ENCODE peak calls at places on chromosomes 3 and 15, in six cellular contexts. F is SJSA1; N is breast epithelium; U is CD4-positive, CD25-positive, alpha-beta regulatory T cell; P is HCT116; E is effector memory CD4-positive, alpha-beta T cell. W is an unnamed sample.
A peak's percentile ranks its signal among the peaks of the same experiment; 100 is the strongest.

GRCh38 chr3:124824286-124824915 is 62.8 kb downstream of the ITGB5 start:
- DNase-seq in U (no peak), F (no peak), E (no peak), P (no peak), N (no peak), W (no peak)

GRCh38 chr3:84983490-84983889 is 24.7 kb downstream of the CADM2 start:
- DNase-seq in E (no peak), F (no peak), U (no peak), N (no peak), P (no peak), W (no peak)

GRCh38 chr3:179672918-179673317 is 20.1 kb downstream of the USP13 start:
- DNase-seq in U (no peak), N (no peak), F (no peak), P (no peak), E (no peak), W (no peak)

GRCh38 chr3:65575376-65575840 is 463.3 kb downstream of the MAGI1 start:
- DNase-seq in U (no peak), P (no peak), F (no peak), E (no peak), N (no peak), W (no peak)

GRCh38 chr3:115628075-115628412 is 4.7 kb downstream of the GAP43 start:
- DNase-seq in N (no peak), E (no peak), U (no peak), F (no peak), P (no peak), W (no peak)

GRCh38 chr3:119625451-119626153 is 27.9 kb downstream of the PLA1A start:
- DNase-seq in F (no peak), N (no peak), P (no peak), E (no peak), U (no peak), W (no peak)

GRCh38 chr15:31327674-31328424 is 1.2 kb downstream of the KLF13 start:
- DNase-seq in U (peak; percentile 87), E (peak; percentile 77), F (no peak), N (peak; percentile 41), P (no peak), W (no peak)

GRCh38 chr15:40258544-40258943 is 19.7 kb downstream of the PAK6 start:
- DNase-seq in E (no peak), U (no peak), N (no peak), P (no peak), F (no peak), W (no peak)

GRCh38 chr3:150050510-150050909 is 79.8 kb upstream of the PFN2 start:
- DNase-seq in P (no peak), F (no peak), E (no peak), U (no peak), N (no peak), W (no peak)

GRCh38 chr3:72255191-72255590 is 470.2 kb upstream of the PROK2 start:
- DNase-seq in U (no peak), F (no peak), P (no peak), E (no peak), N (peak; percentile 82), W (no peak)

GRCh38 chr3:146504546-146505197 is 35.3 kb upstream of the PLSCR2 start:
- DNase-seq in P (peak; percentile 33), N (no peak), E (no peak), U (no peak), F (no peak), W (peak; percentile 45)

GRCh38 chr3:167057586-167057985 is 322.5 kb downstream of the ZBBX start:
- DNase-seq in U (no peak), P (no peak), F (no peak), N (no peak), E (no peak), W (no peak)

GRCh38 chr3:104669083-104669482 is 697.6 kb upstream of the ALCAM start:
- DNase-seq in P (no peak), F (no peak), U (no peak), E (no peak), N (no peak), W (no peak)

GRCh38 chr3:38609386-38610111 is 39.9 kb downstream of the SCN5A start:
- DNase-seq in E (no peak), N (no peak), P (no peak), F (no peak), U (no peak), W (no peak)

GRCh38 chr15:63469984-63470383 is 34.4 kb upstream of the USP3 start:
- DNase-seq in U (no peak), E (no peak), F (no peak), P (no peak), N (no peak), W (no peak)

GRCh38 chr3:193869221-193870201 is 266.4 kb upstream of the HES1 start:
- DNase-seq in E (no peak), N (peak; percentile 29), U (peak; percentile 24), P (peak; percentile 79), F (peak; percentile 95), W (no peak)

GRCh38 chr3:193871093-193871485 is 264.9 kb upstream of the HES1 start:
- DNase-seq in E (no peak), U (no peak), P (no peak), N (no peak), F (no peak), W (no peak)

GRCh38 chr3:193870376-193871092 is 265.4 kb upstream of the HES1 start:
- DNase-seq in P (no peak), E (no peak), U (no peak), N (peak; percentile 30), F (no peak), W (no peak)

GRCh38 chr3:193865879-193866480 is 270.0 kb upstream of the HES1 start:
- DNase-seq in F (no peak), U (no peak), P (no peak), E (no peak), N (no peak), W (no peak)

DNA sequence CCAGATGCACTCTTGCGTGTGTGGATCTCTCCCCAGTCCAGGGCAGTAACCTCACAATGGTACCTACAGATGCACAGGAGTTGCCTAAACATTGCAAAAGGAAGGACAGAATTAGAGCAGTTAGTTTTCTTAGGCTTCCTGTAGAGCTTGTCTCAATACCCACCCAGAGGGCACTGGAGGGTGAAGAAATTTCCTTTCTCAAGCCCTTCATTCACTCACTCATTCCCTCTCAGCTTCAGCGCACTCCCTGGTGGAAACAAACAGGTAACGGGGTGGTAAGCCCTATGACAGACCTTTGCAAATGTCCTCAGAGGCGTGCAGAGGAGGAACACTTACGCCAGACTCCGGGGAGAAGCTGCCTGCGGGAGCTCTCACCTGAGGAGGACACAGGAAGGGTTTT is 267.4 kb upstream of the HES1 start:
- DNase-seq in N (no peak), U (no peak), P (no peak), E (no peak), F (no peak), W (no peak)
- H3K4me1 ChIP-seq in N (no peaks in the 10 kb centered on the region), U (peaks cover 7% of the 10 kb centered on the region), P (peaks cover 82% of the 10 kb centered on the region), E (no peaks in the 10 kb centered on the region), F (peaks cover 85% of the 10 kb centered on the region), W (peaks cover 5% of the 10 kb centered on the region)

DNA sequence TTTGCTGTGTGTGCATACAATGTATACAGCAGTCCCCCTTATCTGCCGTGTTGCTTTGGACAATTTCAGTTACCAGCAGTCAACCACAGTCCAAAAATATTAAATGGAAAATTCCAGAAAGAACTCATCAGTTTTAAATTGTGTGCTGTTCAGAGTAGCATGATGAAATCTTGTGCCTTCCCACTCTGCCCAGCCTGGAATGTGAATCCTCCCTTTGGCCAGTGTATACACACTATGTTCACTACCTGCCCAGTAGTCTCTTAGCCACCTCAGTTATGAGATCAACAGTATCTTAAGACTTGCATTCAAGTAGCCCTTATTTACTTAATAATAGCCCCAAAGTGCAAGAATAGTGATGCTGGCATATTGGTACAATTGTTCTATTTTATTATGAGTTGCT is 133.6 kb upstream of the ABHD17C start:
- DNase-seq in F (no peak), E (no peak), P (no peak), U (no peak), N (no peak), W (no peak)
- H3K27ac ChIP-seq in F (no peak overlapping the region), E (no peak overlapping the region), P (no peak overlapping the region), U (no peak overlapping the region), N (no peak overlapping the region), W (no peak overlapping the region)

GRCh38 chr3:4529901-4530588 is 36.9 kb downstream of the ITPR1 start:
- DNase-seq in U (no peak), N (no peak), E (no peak), F (no peak), P (no peak), W (no peak)

GRCh38 chr3:4532535-4533112 is 39.5 kb downstream of the ITPR1 start:
- DNase-seq in E (no peak), U (no peak), N (no peak), F (no peak), P (no peak), W (no peak)

GRCh38 chr3:4531478-4532025 is 38.4 kb downstream of the ITPR1 start:
- DNase-seq in E (no peak), P (no peak), N (no peak), U (no peak), F (no peak), W (no peak)

GRCh38 chr3:4525555-4526238 is 32.5 kb downstream of the ITPR1 start:
- DNase-seq in N (no peak), E (no peak), F (no peak), U (no peak), P (no peak), W (no peak)

DNA sequence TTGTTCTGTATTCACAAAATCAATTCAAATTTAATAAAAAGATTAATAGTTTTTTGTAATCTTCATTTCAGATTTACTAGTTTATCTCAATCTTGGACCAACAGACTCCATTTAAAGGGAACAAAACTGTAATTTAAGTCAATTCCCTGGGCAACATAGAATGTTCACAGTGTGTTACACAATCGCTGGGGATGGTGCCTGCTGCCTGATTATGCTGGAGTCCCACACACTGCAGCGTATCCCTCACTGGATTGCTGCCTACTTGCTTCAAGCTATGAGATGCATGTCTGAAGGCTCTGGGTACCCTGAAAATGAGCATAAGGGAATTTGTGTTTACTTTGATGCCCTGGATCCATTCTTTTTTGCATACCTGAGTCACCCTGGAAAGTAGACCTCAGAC is 35.7 kb downstream of the ITPR1 start:
- DNase-seq in E (no peak), U (no peak), P (no peak), F (no peak), N (no peak), W (no peak)
- H3K4me1 ChIP-seq in E (no peaks in the 10 kb centered on the region), U (no peaks in the 10 kb centered on the region), P (no peaks in the 10 kb centered on the region), F (no peaks in the 10 kb centered on the region), N (peaks cover 13% of the 10 kb centered on the region), W (no peaks in the 10 kb centered on the region)

GRCh38 chr15:57654136-57654845 is 52.2 kb upstream of the POLR2M start:
- DNase-seq in P (no peak), E (no peak), F (no peak), U (no peak), N (no peak), W (no peak)

GRCh38 chr15:57655809-57656208 is 50.7 kb upstream of the POLR2M start:
- DNase-seq in N (no peak), P (no peak), U (peak; percentile 15), F (no peak), E (no peak), W (no peak)

GRCh38 chr15:57655087-57655486 is 51.4 kb upstream of the POLR2M start:
- DNase-seq in P (no peak), N (no peak), F (no peak), E (no peak), U (no peak), W (no peak)

GRCh38 chr15:57651445-57651844 is 55.1 kb upstream of the POLR2M start:
- DNase-seq in N (no peak), P (no peak), U (no peak), F (no peak), E (no peak), W (no peak)

DNA sequence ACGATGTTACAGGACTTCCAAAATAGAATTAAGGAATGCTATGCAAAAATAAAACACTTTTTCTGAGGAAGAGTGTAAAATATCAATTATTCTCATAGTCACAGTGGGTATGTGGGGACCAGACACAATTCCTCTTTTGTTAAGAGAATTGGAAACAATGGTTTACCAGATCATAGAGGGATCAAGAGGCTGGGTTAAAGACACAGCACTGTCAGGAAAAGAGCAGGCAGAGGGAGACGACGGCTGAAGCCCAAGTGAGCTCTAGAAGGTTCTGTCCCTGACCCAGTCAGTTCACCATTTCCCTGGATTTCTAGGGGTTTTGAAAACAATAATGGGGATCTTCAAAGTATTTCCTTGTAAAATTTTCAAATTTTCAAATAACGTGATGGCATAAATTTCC is 54.0 kb upstream of the POLR2M start:
- DNase-seq in P (no peak), E (no peak), N (no peak), F (no peak), U (no peak), W (no peak)
- H3K27ac ChIP-seq in P (no peak overlapping the region), E (no peak overlapping the region), N (no peak overlapping the region), F (no peak overlapping the region), U (no peak overlapping the region), W (no peak overlapping the region)

W was measured in iPS DF 6.9.